ENCODE peak calls at places on chromosomes 7 and 10, in five cellular contexts. One of them, this sample, is unnamed.

GRCh38 chr10:103502849-103503660 is 9.6 kb downstream of the NEURL1 start:
- DNase-seq in HCT116: no peak
- DNase-seq in T47D: no peak
- DNase-seq in SK-N-SH: peak; percentile 91
- DNase-seq in H1: no peak
- DNase-seq in this sample: no peak

GRCh38 chr7:50803359-50804337 is 21.0 kb upstream of the GRB10 start:
- DNase-seq in HCT116: no peak
- DNase-seq in T47D: no peak
- DNase-seq in SK-N-SH: no peak
- DNase-seq in H1: no peak
- DNase-seq in this sample: no peak

GRCh38 chr10:76302491-76302890 is 871.1 kb downstream of the LRMDA start:
- DNase-seq in HCT116: no peak
- DNase-seq in T47D: no peak
- DNase-seq in SK-N-SH: no peak
- DNase-seq in H1: no peak
- DNase-seq in this sample: no peak

GRCh38 chr10:99523251-99523773 is 9.4 kb upstream of the NKX2-3 start:
- DNase-seq in HCT116: no peak
- DNase-seq in T47D: no peak
- DNase-seq in SK-N-SH: peak; percentile 36
- DNase-seq in H1: peak; percentile 68
- DNase-seq in this sample: no peak

GRCh38 chr10:132658546-132659205 is 121.1 kb downstream of the INPP5A start:
- DNase-seq in HCT116: no peak
- DNase-seq in T47D: no peak
- DNase-seq in SK-N-SH: no peak
- DNase-seq in H1: no peak
- DNase-seq in this sample: no peak

GRCh38 chr7:149664176-149664575 is 109.2 kb downstream of the ZNF467 start:
- DNase-seq in HCT116: no peak
- DNase-seq in T47D: no peak
- DNase-seq in SK-N-SH: no peak
- DNase-seq in H1: no peak
- DNase-seq in this sample: no peak

GRCh38 chr10:101494650-101495049 is 93.4 kb downstream of the POLL start:
- DNase-seq in HCT116: no peak
- DNase-seq in T47D: no peak
- DNase-seq in SK-N-SH: no peak
- DNase-seq in H1: no peak
- DNase-seq in this sample: no peak

GRCh38 chr7:151168022-151168786 is 710 bp upstream of the GBX1 start:
- DNase-seq in HCT116: no peak
- DNase-seq in T47D: no peak
- DNase-seq in SK-N-SH: peak; percentile 91
- DNase-seq in H1: peak; percentile 90
- DNase-seq in this sample: no peak

GRCh38 chr10:78556700-78557432 is 511.9 kb upstream of the ZMIZ1 start:
- DNase-seq in HCT116: no peak
- DNase-seq in T47D: no peak
- DNase-seq in SK-N-SH: no peak
- DNase-seq in H1: no peak
- DNase-seq in this sample: no peak
- TF ChIP-seq JUND in HCT116: no peak
- TF ChIP-seq JUND in T47D: no peak
- TF ChIP-seq JUND in SK-N-SH: no peak
- TF ChIP-seq JUND in H1: no peak
- TF ChIP-seq JUND in this sample: no peak

GRCh38 chr7:142413280-142414000 is 155.6 kb upstream of the PRSS58 start:
- DNase-seq in HCT116: no peak
- DNase-seq in T47D: no peak
- DNase-seq in SK-N-SH: no peak
- DNase-seq in H1: no peak
- DNase-seq in this sample: no peak
- TF ChIP-seq JUND in HCT116: no peak
- TF ChIP-seq JUND in T47D: no peak
- TF ChIP-seq JUND in SK-N-SH: no peak
- TF ChIP-seq JUND in H1: no peak
- TF ChIP-seq JUND in this sample: no peak

GRCh38 chr7:35555934-35556333 is 139.0 kb downstream of the HERPUD2 start:
- DNase-seq in HCT116: no peak
- DNase-seq in T47D: peak; percentile 58
- DNase-seq in SK-N-SH: no peak
- DNase-seq in H1: no peak
- DNase-seq in this sample: no peak

GRCh38 chr7:35550831-35551230 is 144.1 kb downstream of the HERPUD2 start:
- DNase-seq in HCT116: no peak
- DNase-seq in T47D: no peak
- DNase-seq in SK-N-SH: no peak
- DNase-seq in H1: peak; percentile 17
- DNase-seq in this sample: no peak

GRCh38 chr7:35555386-35555785 is 139.5 kb downstream of the HERPUD2 start:
- DNase-seq in HCT116: no peak
- DNase-seq in T47D: no peak
- DNase-seq in SK-N-SH: no peak
- DNase-seq in H1: no peak
- DNase-seq in this sample: no peak

GRCh38 chr7:35551682-35552081 is 143.3 kb downstream of the HERPUD2 start:
- DNase-seq in HCT116: no peak
- DNase-seq in T47D: no peak
- DNase-seq in SK-N-SH: no peak
- DNase-seq in H1: peak; percentile 44
- DNase-seq in this sample: no peak

DNA sequence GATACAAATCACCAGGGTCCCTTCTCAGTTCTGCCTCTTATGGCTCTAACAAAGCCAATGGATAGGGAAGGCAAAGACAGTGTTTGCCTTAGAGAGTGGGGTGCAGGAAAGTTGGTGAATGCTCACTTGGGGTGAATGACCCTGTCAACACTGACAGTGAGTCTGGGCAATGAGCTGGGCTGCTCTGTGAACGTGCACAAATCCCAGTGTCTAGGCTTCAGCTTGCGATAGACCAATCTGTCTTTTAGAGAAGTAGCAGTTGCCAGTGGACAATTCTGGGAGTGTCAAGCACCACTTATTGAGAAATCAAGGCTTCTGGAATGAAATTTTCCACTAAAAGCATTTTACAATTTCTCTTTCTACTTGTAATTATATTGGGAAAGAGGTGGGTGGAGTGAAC is 141.4 kb downstream of the HERPUD2 start:
- DNase-seq in HCT116: no peak
- DNase-seq in T47D: no peak
- DNase-seq in SK-N-SH: no peak
- DNase-seq in H1: no peak
- DNase-seq in this sample: no peak
- TF ChIP-seq JUND in HCT116: no peak
- TF ChIP-seq JUND in T47D: no peak
- TF ChIP-seq JUND in SK-N-SH: no peak
- TF ChIP-seq JUND in H1: no peak
- TF ChIP-seq JUND in this sample: no peak

GRCh38 chr7:34130558-34131285 is 225.4 kb downstream of the BMPER start:
- DNase-seq in HCT116: no peak
- DNase-seq in T47D: peak; percentile 70
- DNase-seq in SK-N-SH: no peak
- DNase-seq in H1: no peak
- DNase-seq in this sample: no peak

GRCh38 chr7:34133356-34133982 is 228.1 kb downstream of the BMPER start:
- DNase-seq in HCT116: no peak
- DNase-seq in T47D: no peak
- DNase-seq in SK-N-SH: peak; percentile 11
- DNase-seq in H1: no peak
- DNase-seq in this sample: no peak

GRCh38 chr7:34131371-34131770 is 226.0 kb downstream of the BMPER start:
- DNase-seq in HCT116: no peak
- DNase-seq in T47D: no peak
- DNase-seq in SK-N-SH: no peak
- DNase-seq in H1: no peak
- DNase-seq in this sample: no peak

GRCh38 chr7:34124765-34125164 is 219.4 kb downstream of the BMPER start:
- DNase-seq in HCT116: no peak
- DNase-seq in T47D: no peak
- DNase-seq in SK-N-SH: no peak
- DNase-seq in H1: no peak
- DNase-seq in this sample: no peak

GRCh38 chr7:34128762-34129161 is 223.4 kb downstream of the BMPER start:
- DNase-seq in HCT116: no peak
- DNase-seq in T47D: no peak
- DNase-seq in SK-N-SH: no peak
- DNase-seq in H1: no peak
- DNase-seq in this sample: no peak
- TF ChIP-seq JUND in HCT116: no peak
- TF ChIP-seq JUND in T47D: no peak
- TF ChIP-seq JUND in SK-N-SH: peak; percentile 81
- TF ChIP-seq JUND in H1: no peak
- TF ChIP-seq JUND in this sample: no peak

GRCh38 chr7:2528481-2529095 is 9.0 kb downstream of the LFNG start:
- DNase-seq in HCT116: no peak
- DNase-seq in T47D: no peak
- DNase-seq in SK-N-SH: no peak
- DNase-seq in H1: no peak
- DNase-seq in this sample: no peak

GRCh38 chr7:2530076-2530967 is 10.7 kb downstream of the LFNG start:
- DNase-seq in HCT116: no peak
- DNase-seq in T47D: no peak
- DNase-seq in SK-N-SH: no peak
- DNase-seq in H1: no peak
- DNase-seq in this sample: peak; percentile 39

GRCh38 chr7:2527505-2528464 is 8.2 kb downstream of the LFNG start:
- DNase-seq in HCT116: no peak
- DNase-seq in T47D: peak; percentile 47
- DNase-seq in SK-N-SH: no peak
- DNase-seq in H1: no peak
- DNase-seq in this sample: no peak

GRCh38 chr7:2526659-2527504 is 7.3 kb downstream of the LFNG start:
- DNase-seq in HCT116: no peak
- DNase-seq in T47D: no peak
- DNase-seq in SK-N-SH: no peak
- DNase-seq in H1: no peak
- DNase-seq in this sample: no peak

DNA sequence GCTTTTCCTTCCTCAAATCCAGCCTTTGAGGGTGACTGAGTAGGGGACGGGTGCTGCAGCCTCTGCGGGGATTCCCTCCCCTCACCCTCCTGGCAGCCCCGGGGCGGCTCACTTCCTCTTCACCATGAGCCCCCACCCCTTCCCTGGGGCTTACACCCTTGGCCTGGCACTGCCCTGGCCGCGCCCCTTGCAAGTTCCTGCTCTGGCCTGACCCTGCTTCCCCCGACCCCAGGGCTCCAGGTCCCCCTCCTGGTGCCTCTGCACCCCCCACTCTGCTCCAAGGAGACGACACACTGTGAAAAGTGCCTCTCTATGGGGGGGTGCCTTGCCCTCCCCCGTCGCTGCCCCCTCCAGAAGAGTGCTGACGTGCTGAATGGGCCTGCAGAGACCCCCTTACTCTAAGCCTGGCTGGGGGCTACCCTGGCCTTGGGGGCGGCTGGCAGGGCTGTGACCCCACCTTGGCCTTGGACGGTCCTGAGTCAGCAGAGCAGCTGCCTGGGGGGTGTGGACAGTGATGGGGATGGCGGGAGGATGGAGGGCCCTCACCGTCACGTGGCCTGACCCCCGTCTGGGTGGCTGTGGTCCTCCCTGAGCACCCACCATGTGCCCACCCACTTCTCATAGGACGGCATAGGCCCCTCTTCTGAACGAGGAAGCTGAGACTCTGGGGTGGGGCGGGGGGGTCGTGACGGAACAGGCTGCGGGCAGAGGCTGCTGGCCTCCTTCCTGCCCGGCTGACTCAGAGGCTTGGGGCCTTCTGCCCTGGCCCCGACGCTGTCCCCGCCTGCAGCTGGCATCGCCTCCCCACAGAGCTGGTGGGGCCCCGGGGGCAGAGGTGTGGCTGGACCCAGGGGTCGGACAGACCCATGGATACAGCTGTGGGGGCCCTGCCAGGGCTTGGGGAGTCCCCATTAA is 9.8 kb downstream of the LFNG start:
- DNase-seq in HCT116: no peak
- DNase-seq in T47D: no peak
- DNase-seq in SK-N-SH: no peak
- DNase-seq in H1: no peak
- DNase-seq in this sample: no peak
- TF ChIP-seq JUND in HCT116: no peak
- TF ChIP-seq JUND in T47D: no peak
- TF ChIP-seq JUND in SK-N-SH: peak; percentile 32
- TF ChIP-seq JUND in H1: no peak
- TF ChIP-seq JUND in this sample: no peak

DNA sequence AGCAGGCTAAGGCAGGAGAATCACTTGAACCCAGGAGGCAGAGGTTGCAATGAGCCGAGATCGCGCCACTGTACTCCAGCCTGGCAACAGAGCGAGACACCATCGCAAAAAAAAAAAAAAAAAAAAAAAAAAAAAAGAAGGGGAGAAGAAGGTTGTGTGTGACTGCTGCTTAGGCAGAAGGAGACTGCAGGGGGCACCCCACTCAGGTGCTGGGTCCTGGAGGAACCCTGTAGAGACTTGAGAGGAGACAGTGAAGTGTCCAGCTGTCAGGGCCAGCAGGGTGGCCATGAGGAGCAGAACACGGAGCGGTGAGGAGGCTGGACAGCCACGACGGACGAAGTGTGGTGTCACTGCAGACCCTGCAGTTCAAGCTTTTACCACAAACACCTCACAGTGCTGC is 99.0 kb upstream of the NMT2 start:
- DNase-seq in HCT116: no peak
- DNase-seq in T47D: no peak
- DNase-seq in SK-N-SH: no peak
- DNase-seq in H1: no peak
- DNase-seq in this sample: no peak
- TF ChIP-seq JUND in HCT116: no peak
- TF ChIP-seq JUND in T47D: no peak
- TF ChIP-seq JUND in SK-N-SH: no peak
- TF ChIP-seq JUND in H1: no peak
- TF ChIP-seq JUND in this sample: no peak

GRCh38 chr10:45071043-45071813 is 70.5 kb downstream of the ZNF22 start:
- DNase-seq in HCT116: no peak
- DNase-seq in T47D: no peak
- DNase-seq in SK-N-SH: no peak
- DNase-seq in H1: no peak
- DNase-seq in this sample: no peak
- TF ChIP-seq JUND in HCT116: no peak
- TF ChIP-seq JUND in T47D: no peak
- TF ChIP-seq JUND in SK-N-SH: no peak
- TF ChIP-seq JUND in H1: no peak
- TF ChIP-seq JUND in this sample: no peak

GRCh38 chr10:31134303-31134928 is 102.8 kb upstream of the ZNF438 start:
- DNase-seq in HCT116: no peak
- DNase-seq in T47D: no peak
- DNase-seq in SK-N-SH: no peak
- DNase-seq in H1: no peak
- DNase-seq in this sample: peak; percentile 11
- TF ChIP-seq JUND in HCT116: no peak
- TF ChIP-seq JUND in T47D: no peak
- TF ChIP-seq JUND in SK-N-SH: no peak
- TF ChIP-seq JUND in H1: no peak
- TF ChIP-seq JUND in this sample: no peak

GRCh38 chr10:109040622-109041021 is 882.7 kb downstream of the XPNPEP1 start:
- DNase-seq in HCT116: no peak
- DNase-seq in T47D: no peak
- DNase-seq in SK-N-SH: no peak
- DNase-seq in H1: no peak
- DNase-seq in this sample: no peak
- TF ChIP-seq JUND in HCT116: no peak
- TF ChIP-seq JUND in T47D: no peak
- TF ChIP-seq JUND in SK-N-SH: no peak
- TF ChIP-seq JUND in H1: no peak
- TF ChIP-seq JUND in this sample: no peak

This sample was measured in GM12878.